ENCODE peak calls at places on chromosomes 4 and X, in seven cellular contexts. X is AG09309, B is A549, P is uterus, M is pancreas, E is fibroblast of mammary gland, W is body of pancreas. V is an unnamed sample.

GRCh38 chr4:12360391-12360790 is 931.7 kb upstream of the HS3ST1 start:
- DNase-seq in W (no peak), M (no peak), P (no peak), X (no peak), E (peak; percentile 6), B (no peak), V (no peak)

GRCh38 chrX:77431227-77431626 is 16.0 kb upstream of the FGF16 start:
- DNase-seq in X (peak; percentile 34), M (no peak), B (no peak), E (peak; percentile 70), W (no peak), P (no peak), V (no peak)

GRCh38 chr4:3371038-3371437 is 70.7 kb upstream of the HGFAC start:
- DNase-seq in X (no peak), B (no peak), P (no peak), W (no peak), E (no peak), M (no peak), V (no peak)

GRCh38 chrX:23953908-23954269 is 46.1 kb downstream of the CXorf58 start:
- DNase-seq in M (no peak), X (no peak), B (no peak), W (no peak), E (no peak), P (no peak), V (no peak)

GRCh38 chrX:12753366-12753765 is 37.8 kb upstream of the PRPS2 start:
- DNase-seq in W (no peak), P (no peak), B (no peak), M (no peak), X (no peak), E (no peak), V (no peak)

GRCh38 chrX:136028383-136028984 is 43.2 kb downstream of the SLC9A6 start:
- DNase-seq in B (peak; percentile 28), X (peak; percentile 31), W (no peak), P (no peak), E (peak; percentile 75), M (no peak), V (no peak)

GRCh38 chrX:102129473-102129872 is 4.0 kb downstream of the TCEAL2 start:
- DNase-seq in W (no peak), X (no peak), M (no peak), P (no peak), E (peak; percentile 7), B (peak; percentile 4), V (no peak)

GRCh38 chr4:3291969-3292570 is 751 bp upstream of the RGS12 start:
- DNase-seq in M (peak; percentile 90), X (no peak), P (peak; percentile 57), W (peak; percentile 77), E (peak; percentile 11), B (peak; percentile 36), V (no peak)

GRCh38 chr4:3244747-3245146 is 4.2 kb upstream of the MSANTD1 start:
- DNase-seq in X (no peak), W (no peak), P (no peak), E (no peak), B (no peak), M (peak; percentile 65), V (no peak)

DNA sequence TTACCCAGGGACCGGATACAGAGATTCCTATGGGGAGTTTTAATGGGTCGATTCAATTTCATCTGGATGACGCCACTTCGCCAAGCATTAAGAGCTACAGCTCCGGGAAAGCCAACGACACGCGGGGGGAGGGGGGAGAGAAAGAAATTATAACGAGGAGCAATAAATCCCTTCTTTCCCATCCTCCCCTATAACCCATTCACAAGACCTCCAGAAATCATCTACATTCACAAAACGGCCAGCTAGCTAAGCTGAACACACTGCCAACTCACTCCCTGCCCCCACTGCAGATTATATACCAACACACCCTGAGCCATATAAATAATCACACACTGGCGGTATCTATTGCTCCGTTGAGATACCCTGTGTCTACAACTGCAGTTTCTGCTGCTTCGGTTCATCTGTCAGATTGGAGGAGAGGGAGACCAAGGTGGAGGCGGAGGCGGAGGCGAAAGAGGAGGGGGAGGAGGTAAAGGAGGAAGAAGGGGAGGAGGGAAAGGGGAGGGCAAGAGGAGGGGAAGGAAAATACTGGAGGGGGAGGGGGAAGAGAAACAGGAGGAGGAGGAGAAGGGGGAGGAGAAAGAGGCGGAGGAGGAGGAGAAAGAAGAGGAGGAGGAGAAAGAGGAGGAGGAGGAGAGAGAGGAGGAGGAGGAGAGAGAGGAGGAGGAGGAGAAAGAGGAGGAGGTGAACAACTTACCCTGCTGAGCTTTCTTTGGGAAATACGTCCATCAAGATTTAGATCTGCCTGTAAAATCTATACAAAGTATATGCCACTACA is 113.9 kb upstream of the VAMP7 start:
- DNase-seq in W (peak; percentile 14), B (peak; percentile 18), X (peak; percentile 35), M (peak; percentile 25), E (peak; percentile 77), P (peak; percentile 41), V (peak; percentile 21)
- H3K4me3 ChIP-seq in W (peak overlapping the region; percentile 28), B (peak overlapping the region; percentile 58), X (peak overlapping the region; percentile 45), M (no peak overlapping the region), E (peak overlapping the region; percentile 66), P (peak overlapping the region; percentile 28), V (peak overlapping the region; percentile 58)

GRCh38 chr4:17324431-17324830 is 187.5 kb downstream of the QDPR start:
- DNase-seq in W (peak; percentile 13), E (peak; percentile 64), B (no peak), M (no peak), X (peak; percentile 37), P (peak; percentile 60), V (peak; percentile 9)
- TF ChIP-seq CTCF in W (peak; percentile 42), E (peak; percentile 76), B (peak; percentile 36), M (peak; percentile 36), X (peak; percentile 66), P (peak; percentile 69), V (peak; percentile 46)

GRCh38 chr4:161256716-161257115 is 907.1 kb downstream of the FSTL5 start:
- DNase-seq in E (no peak), M (no peak), W (no peak), B (no peak), X (no peak), P (no peak), V (no peak)
- H3K4me3 ChIP-seq in E (no peak overlapping the region), M (no peak overlapping the region), W (no peak overlapping the region), B (no peak overlapping the region), X (no peak overlapping the region), P (no peak overlapping the region), V (no peak overlapping the region)

DNA sequence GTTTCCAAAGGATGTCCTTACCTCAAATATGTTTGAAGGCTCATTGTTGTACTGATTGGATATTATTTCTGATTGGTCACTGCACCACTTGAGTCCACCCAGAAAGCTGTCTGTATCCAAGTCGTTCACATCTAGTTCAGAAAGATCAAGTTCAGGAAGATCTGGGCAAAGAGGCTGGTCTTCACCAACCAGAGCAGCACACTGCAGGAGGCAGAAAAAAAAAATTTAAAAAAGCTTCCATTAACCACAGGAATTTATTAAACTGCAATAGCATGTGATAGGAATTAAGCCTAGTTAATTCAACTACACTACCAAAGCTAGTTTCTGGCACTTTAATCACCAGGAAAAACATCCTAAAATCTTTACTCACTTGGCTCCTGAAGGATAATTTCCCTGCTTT is 5.1 kb downstream of the PPARGC1A start:
- DNase-seq in B (no peak), X (no peak), M (no peak), P (no peak), W (no peak), E (no peak), V (no peak)
- TF ChIP-seq CTCF in B (no peak), X (no peak), M (no peak), P (no peak), W (no peak), E (no peak), V (no peak)

GRCh38 chr4:6469898-6470501 is 2.4 kb downstream of the PPP2R2C start:
- DNase-seq in E (no peak), P (no peak), B (peak; percentile 19), M (no peak), X (no peak), W (no peak), V (no peak)
- H3K4me3 ChIP-seq in E (no peak overlapping the region), P (no peak overlapping the region), B (peak overlapping the region; percentile 84), M (no peak overlapping the region), X (no peak overlapping the region), W (no peak overlapping the region), V (no peak overlapping the region)

DNA sequence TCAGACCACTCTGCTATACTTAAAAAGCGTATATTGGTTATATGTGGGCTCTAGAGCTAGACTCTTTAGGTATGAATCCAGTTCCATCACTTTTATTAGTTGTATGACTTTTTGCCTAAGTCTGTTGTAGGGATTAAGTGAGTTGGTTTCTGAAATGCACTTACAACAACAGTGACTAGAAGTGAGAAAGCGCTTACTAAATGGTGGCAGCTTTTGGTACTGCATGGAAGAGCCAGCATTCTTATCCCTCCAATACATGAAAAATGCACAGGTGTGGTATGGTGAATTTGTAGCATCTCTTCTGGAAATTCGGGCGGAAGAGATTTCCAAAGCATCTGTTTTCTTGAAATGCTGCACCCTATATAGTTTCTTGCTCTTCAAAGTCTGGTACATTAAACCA is 117.1 kb downstream of the SPANXA1 start:
- DNase-seq in W (no peak), E (peak; percentile 6), P (no peak), B (no peak), M (no peak), X (no peak), V (no peak)
- TF ChIP-seq CTCF in W (no peak), E (peak; percentile 14), P (no peak), B (no peak), M (no peak), X (no peak), V (no peak)

GRCh38 chr4:104491826-104492771 is 2.6 kb downstream of the CXXC4 start:
- DNase-seq in E (no peak), W (peak; percentile 33), P (no peak), M (no peak), X (no peak), B (peak; percentile 4), V (no peak)

GRCh38 chr4:104494161-104494560 is 533 bp downstream of the CXXC4 start:
- DNase-seq in X (no peak), E (no peak), P (no peak), M (no peak), W (no peak), B (no peak), V (no peak)

GRCh38 chr4:104491396-104491821 is 3.3 kb downstream of the CXXC4 start:
- DNase-seq in E (peak; percentile 5), M (peak; percentile 77), P (peak; percentile 27), B (peak; percentile 11), W (no peak), X (no peak), V (no peak)

GRCh38 chr4:104493071-104493831 is 1.4 kb downstream of the CXXC4 start:
- DNase-seq in P (no peak), W (no peak), E (no peak), B (no peak), M (no peak), X (no peak), V (no peak)

GRCh38 chr4:104494822-104495559 is at the start of gene CXXC4:
- DNase-seq in P (peak; percentile 64), E (peak; percentile 30), W (peak; percentile 82), X (no peak), B (peak; percentile 18), M (peak; percentile 79), V (no peak)
- H3K4me3 ChIP-seq in P (peak within 1 kb of the TSS; percentile 36), E (peak within 1 kb of the TSS; percentile 58), W (peak within 1 kb of the TSS; percentile 40), X (peak within 1 kb of the TSS; percentile 43), B (peak within 1 kb of the TSS; percentile 57), M (peak within 1 kb of the TSS; percentile 22), V (peak within 1 kb of the TSS; percentile 54)

V was measured in AG04449.